ENCODE peak calls at places on chromosomes 2 and 18, in six cellular contexts. G, E, C, U, Q and X are unnamed samples.

GRCh38 chr2:68588589-68588988 is 54.8 kb upstream of the PROKR1 start:
- DNase-seq in G (no peak), E (no peak), C (no peak), U (no peak), Q (no peak), X (no peak)

GRCh38 chr2:239344857-239345216 is 56.0 kb downstream of the HDAC4 start:
- DNase-seq in G (no peak), E (peak; percentile 70), C (no peak), U (no peak), Q (no peak), X (peak; percentile 55)

GRCh38 chr18:39841133-39842041 is 2113.6 kb upstream of the PIK3C3 start:
- DNase-seq in G (peak; percentile 54), E (peak; percentile 44), C (peak; percentile 5), U (peak; percentile 13), Q (peak; percentile 39), X (peak; percentile 41)

GRCh38 chr2:119367472-119368099 is 809 bp downstream of the DBI start:
- DNase-seq in G (no peak), E (peak; percentile 59), C (no peak), U (peak; percentile 58), Q (peak; percentile 51), X (peak; percentile 79)

GRCh38 chr18:13680612-13681011 is 45.7 kb downstream of the FAM210A start:
- DNase-seq in G (no peak), E (no peak), C (no peak), U (no peak), Q (no peak), X (no peak)

GRCh38 chr2:38190542-38191218 is 114.7 kb upstream of the CYP1B1 start:
- DNase-seq in G (peak; percentile 98), E (no peak), C (peak; percentile 6), U (no peak), Q (no peak), X (no peak)

GRCh38 chr2:10837532-10838266 is 25.1 kb upstream of the PDIA6 start:
- DNase-seq in G (no peak), E (no peak), C (no peak), U (no peak), Q (no peak), X (no peak)

GRCh38 chr2:182259629-182260150 is 167.1 kb downstream of the PDE1A start:
- DNase-seq in G (peak; percentile 41), E (no peak), C (no peak), U (no peak), Q (no peak), X (no peak)

GRCh38 chr18:74896390-74896991 is 298.8 kb downstream of the ZNF407 start:
- DNase-seq in G (no peak), E (peak; percentile 61), C (no peak), U (peak; percentile 43), Q (peak; percentile 50), X (peak; percentile 55)

GRCh38 chr18:61992923-61993322 is 100.1 kb upstream of the RNF152 start:
- DNase-seq in G (peak; percentile 80), E (no peak), C (no peak), U (no peak), Q (no peak), X (no peak)

GRCh38 chr2:95272781-95273180 is 1.5 kb upstream of the PROM2 start:
- DNase-seq in G (no peak), E (no peak), C (no peak), U (no peak), Q (no peak), X (no peak)

GRCh38 chr2:240997141-240997855 is 1.1 kb upstream of the SNED1 start:
- DNase-seq in G (no peak), E (peak; percentile 7), C (peak; percentile 66), U (peak; percentile 65), Q (peak; percentile 60), X (peak; percentile 10)

GRCh38 chr2:120463527-120463926 is 117.6 kb downstream of the INHBB start:
- DNase-seq in G (no peak), E (no peak), C (no peak), U (no peak), Q (no peak), X (no peak)

GRCh38 chr2:235148201-235149170 is 196.7 kb downstream of the SH3BP4 start:
- DNase-seq in G (no peak), E (no peak), C (no peak), U (no peak), Q (no peak), X (no peak)

GRCh38 chr18:73924836-73925235 is 222.8 kb downstream of the FBXO15 start:
- DNase-seq in G (peak; percentile 30), E (no peak), C (no peak), U (no peak), Q (no peak), X (no peak)

GRCh38 chr2:231605607-231606091 is 13.0 kb downstream of the TEX44 start:
- DNase-seq in G (no peak), E (peak; percentile 22), C (no peak), U (no peak), Q (no peak), X (peak; percentile 17)

GRCh38 chr2:44789971-44790721 is 151.4 kb upstream of the SIX3 start:
- DNase-seq in G (no peak), E (no peak), C (no peak), U (no peak), Q (no peak), X (no peak)

GRCh38 chr18:54767094-54767493 is 61.2 kb upstream of the RAB27B start:
- DNase-seq in G (no peak), E (peak; percentile 77), C (no peak), U (no peak), Q (no peak), X (no peak)

GRCh38 chr2:63658176-63658968 is 69.6 kb downstream of the MDH1 start:
- DNase-seq in G (peak; percentile 69), E (no peak), C (no peak), U (peak; percentile 11), Q (no peak), X (no peak)

GRCh38 chr2:144330951-144331651 is 188.8 kb downstream of the ZEB2 start:
- DNase-seq in G (no peak), E (no peak), C (no peak), U (no peak), Q (no peak), X (no peak)

GRCh38 chr2:144331652-144332355 is 188.1 kb downstream of the ZEB2 start:
- DNase-seq in G (peak; percentile 46), E (no peak), C (peak; percentile 33), U (peak; percentile 76), Q (peak; percentile 35), X (no peak)

GRCh38 chr2:144326845-144327244 is 193.1 kb downstream of the ZEB2 start:
- DNase-seq in G (no peak), E (no peak), C (no peak), U (no peak), Q (no peak), X (no peak)

GRCh38 chr2:144329472-144329871 is 190.4 kb downstream of the ZEB2 start:
- DNase-seq in G (no peak), E (no peak), C (no peak), U (no peak), Q (no peak), X (no peak)

GRCh38 chr2:144328933-144329332 is 191.0 kb downstream of the ZEB2 start:
- DNase-seq in G (no peak), E (no peak), C (no peak), U (no peak), Q (no peak), X (no peak)
- TF ChIP-seq CTCF in G (no peak), E (no peak), C (no peak), U (no peak), Q (no peak), X (no peak)

GRCh38 chr2:191481305-191482075 is 196.4 kb upstream of the NABP1 start:
- DNase-seq in G (no peak), E (no peak), C (no peak), U (no peak), Q (no peak), X (no peak)

GRCh38 chr2:191479680-191480023 is 198.3 kb upstream of the NABP1 start:
- DNase-seq in G (no peak), E (no peak), C (no peak), U (no peak), Q (no peak), X (no peak)

GRCh38 chr2:191476901-191477300 is 201.0 kb upstream of the NABP1 start:
- DNase-seq in G (no peak), E (no peak), C (no peak), U (no peak), Q (no peak), X (no peak)

GRCh38 chr2:191474459-191474858 is 203.5 kb upstream of the NABP1 start:
- DNase-seq in G (no peak), E (no peak), C (no peak), U (no peak), Q (no peak), X (no peak)

DNA sequence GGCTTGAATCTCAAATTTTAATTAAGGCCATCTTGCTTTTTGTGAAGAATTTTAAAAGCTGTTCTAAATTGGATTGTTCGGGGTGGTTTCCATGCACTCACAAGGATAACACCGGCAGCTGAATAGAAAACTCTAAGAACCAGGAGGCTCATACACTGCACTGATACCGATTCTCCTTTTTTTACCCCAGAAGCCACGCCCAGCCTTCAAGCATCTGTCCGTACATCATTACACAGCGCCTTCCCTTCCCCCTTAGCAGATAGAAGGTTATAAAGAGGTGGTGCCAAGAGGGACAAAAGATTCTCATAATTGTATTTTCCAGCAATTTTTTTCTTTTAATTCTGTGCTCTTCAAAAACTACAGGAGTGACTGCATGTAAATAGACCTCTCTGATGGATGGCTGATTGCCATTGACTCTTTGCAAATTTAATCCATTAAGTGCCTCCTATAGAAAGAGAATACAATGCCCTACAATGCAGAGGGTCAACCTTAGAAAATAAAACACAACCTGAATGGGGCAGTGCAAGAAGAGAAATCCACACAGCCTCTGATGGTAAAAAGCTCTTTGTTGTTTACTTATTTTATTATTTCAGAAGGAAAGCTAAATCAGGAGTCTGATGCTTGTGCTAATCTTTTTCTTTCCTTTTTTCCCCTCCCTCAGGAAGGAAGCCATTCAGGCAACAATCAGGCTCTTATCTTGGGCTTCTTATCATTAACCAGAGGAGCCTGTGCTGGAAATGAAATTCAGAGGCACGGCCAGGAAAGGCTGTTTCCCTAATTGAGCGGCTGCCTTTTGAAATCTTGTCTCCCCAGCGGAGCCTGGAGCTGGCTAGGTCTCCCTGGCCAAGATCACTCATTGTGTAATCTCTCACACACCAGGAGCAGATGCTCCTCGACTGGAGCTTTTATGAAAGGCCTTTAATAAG is 198.9 kb upstream of the NABP1 start:
- DNase-seq in G (peak; percentile 70), E (peak; percentile 86), C (peak; percentile 63), U (peak; percentile 62), Q (peak; percentile 8), X (peak; percentile 35)
- H3K27ac ChIP-seq in G (no peak overlapping the region), E (peak overlapping the region; percentile 65), C (no peak overlapping the region), U (no peak overlapping the region), Q (no peak overlapping the region), X (no peak overlapping the region)

DNA sequence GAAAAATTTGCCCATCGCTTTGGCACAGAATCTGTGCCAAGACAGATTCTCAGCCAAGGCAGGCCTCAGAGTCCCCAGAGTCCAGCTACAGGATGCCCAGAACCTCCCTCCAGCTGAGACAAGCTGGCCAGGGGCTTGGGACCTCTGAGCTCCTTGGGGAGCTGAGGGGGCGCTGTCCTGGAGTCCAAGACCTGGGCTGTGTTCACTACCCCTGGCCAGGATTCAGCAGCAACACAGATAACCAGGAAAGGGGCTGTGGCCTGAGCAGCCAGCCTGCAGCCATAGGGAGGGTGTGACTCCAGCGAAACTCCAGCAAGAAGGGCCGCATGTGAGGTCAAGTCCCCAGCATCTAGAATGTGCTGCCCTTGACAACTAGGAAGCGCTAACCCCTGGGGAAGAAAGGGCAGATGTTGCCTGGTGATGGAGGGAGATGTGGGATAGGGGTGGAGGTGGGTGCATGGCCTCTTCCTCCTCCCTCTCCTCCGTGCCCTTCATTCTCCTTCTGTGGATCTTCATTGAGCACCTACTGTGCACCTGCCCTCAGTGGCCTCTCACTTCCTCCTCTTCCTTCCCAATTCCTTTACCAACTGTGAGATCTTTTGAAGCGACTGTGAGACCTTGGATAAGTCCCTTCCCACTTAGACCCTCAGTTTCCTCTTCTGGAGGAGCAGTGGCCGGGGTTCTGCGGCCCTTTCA is 7.7 kb upstream of the ARID5A start:
- DNase-seq in G (no peak), E (no peak), C (no peak), U (no peak), Q (no peak), X (no peak)
- TF ChIP-seq CTCF in G (no peak), E (no peak), C (no peak), U (no peak), Q (no peak), X (no peak)

GRCh38 chr2:196247114-196247978 is 76.0 kb upstream of the STK17B start:
- DNase-seq in G (no peak), E (no peak), C (no peak), U (no peak), Q (no peak), X (no peak)
- H3K27ac ChIP-seq in G (no peak overlapping the region), E (no peak overlapping the region), C (peak overlapping the region; percentile 47), U (no peak overlapping the region), Q (no peak overlapping the region), X (no peak overlapping the region)